ENCODE peak calls at places on chromosome 16, in six cellular contexts. N, F, J, Z, B and S are unnamed samples.
A peak's percentile ranks its signal among the peaks of the same experiment; 100 is the strongest.

GRCh38 chr16:74577882-74578366 is 29.0 kb downstream of the GLG1 start:
- DNase-seq in N (no peak), F (no peak), J (no peak), Z (no peak), B (no peak), S (peak; percentile 68)

GRCh38 chr16:68310441-68311315 is at the start of the genes PRMT7 and SLC7A6OS:
- DNase-seq in N (peak; percentile 96), F (peak; percentile 93), J (peak; percentile 80), Z (peak; percentile 95), B (peak; percentile 87), S (peak; percentile 91)

GRCh38 chr16:48903054-48903453 is 293.1 kb upstream of the N4BP1 start:
- DNase-seq in N (no peak), F (no peak), J (no peak), Z (no peak), B (no peak), S (no peak)

GRCh38 chr16:69761983-69762842 is at the start of gene WWP2:
- DNase-seq in N (peak; percentile 85), F (peak; percentile 85), J (peak; percentile 70), Z (peak; percentile 92), B (peak; percentile 73), S (peak; percentile 68)

GRCh38 chr16:11129378-11129781 is 126.6 kb downstream of the SOCS1 start:
- DNase-seq in N (peak; percentile 58), F (no peak), J (peak; percentile 52), Z (peak; percentile 63), B (no peak), S (peak; percentile 61)

GRCh38 chr16:31710880-31711279 is 162.7 kb upstream of the ZNF267 start:
- DNase-seq in N (no peak), F (no peak), J (no peak), Z (no peak), B (no peak), S (no peak)

GRCh38 chr16:86466695-86467406 is 43.5 kb upstream of the FOXF1 start:
- DNase-seq in N (no peak), F (no peak), J (no peak), Z (no peak), B (no peak), S (peak; percentile 73)

GRCh38 chr16:24149102-24149501 is 107.0 kb upstream of the CACNG3 start:
- DNase-seq in N (no peak), F (no peak), J (no peak), Z (no peak), B (no peak), S (no peak)

GRCh38 chr16:57628008-57628781 is at the start of gene ADGRG1:
- DNase-seq in N (peak; percentile 88), F (peak; percentile 68), J (peak; percentile 92), Z (peak; percentile 80), B (no peak), S (peak; percentile 97)

GRCh38 chr16:11200523-11201063 is 55.4 kb downstream of the SOCS1 start:
- DNase-seq in N (no peak), F (no peak), J (no peak), Z (no peak), B (no peak), S (no peak)

GRCh38 chr16:23682181-23682580 is 3.5 kb downstream of the PLK1 start:
- DNase-seq in N (no peak), F (no peak), J (no peak), Z (no peak), B (no peak), S (peak; percentile 23)

GRCh38 chr16:78993342-78993741 is 607.2 kb downstream of the MAF start:
- DNase-seq in N (no peak), F (no peak), J (no peak), Z (no peak), B (no peak), S (no peak)

GRCh38 chr16:20409398-20410152 is at the start of gene ACSM5:
- DNase-seq in N (no peak), F (peak; percentile 68), J (peak; percentile 45), Z (no peak), B (no peak), S (peak; percentile 33)

GRCh38 chr16:66973716-66974115 is 12.7 kb downstream of the CES3 start:
- DNase-seq in N (no peak), F (no peak), J (no peak), Z (no peak), B (no peak), S (no peak)

GRCh38 chr16:82323171-82323570 is 153.1 kb upstream of the MPHOSPH6 start:
- DNase-seq in N (no peak), F (no peak), J (no peak), Z (no peak), B (no peak), S (no peak)

GRCh38 chr16:56389554-56389953 is 35.8 kb downstream of the AMFR start:
- DNase-seq in N (no peak), F (no peak), J (no peak), Z (no peak), B (no peak), S (peak; percentile 100)

GRCh38 chr16:68047987-68048386 is 24.9 kb downstream of the DUS2 start:
- DNase-seq in N (no peak), F (no peak), J (no peak), Z (no peak), B (no peak), S (no peak)

GRCh38 chr16:84418056-84418849 is 49.9 kb downstream of the ATP2C2 start:
- DNase-seq in N (no peak), F (no peak), J (no peak), Z (no peak), B (no peak), S (no peak)

GRCh38 chr16:35733278-35733965 is 2274.0 kb downstream of the TP53TG3F start:
- DNase-seq in N (no peak), F (no peak), J (no peak), Z (no peak), B (no peak), S (no peak)

GRCh38 chr16:87946596-87947350 is 4.5 kb upstream of the BANP start:
- DNase-seq in N (no peak), F (no peak), J (no peak), Z (no peak), B (no peak), S (no peak)

GRCh38 chr16:88651276-88651988 is 579 bp upstream of the CYBA start:
- DNase-seq in N (peak; percentile 89), F (peak; percentile 76), J (no peak), Z (peak; percentile 27), B (peak; percentile 93), S (peak; percentile 20)

GRCh38 chr16:49664221-49665215 is 191.4 kb downstream of the ZNF423 start:
- DNase-seq in N (no peak), F (peak; percentile 41), J (peak; percentile 71), Z (no peak), B (no peak), S (no peak)

GRCh38 chr16:17379121-17379571 is 91.6 kb downstream of the XYLT1 start:
- DNase-seq in N (peak; percentile 63), F (peak; percentile 42), J (peak; percentile 88), Z (no peak), B (no peak), S (peak; percentile 94)

GRCh38 chr16:85996843-85997242 is 97.9 kb downstream of the IRF8 start:
- DNase-seq in N (no peak), F (no peak), J (no peak), Z (no peak), B (peak; percentile 4), S (no peak)

GRCh38 chr16:51550785-51551184 is 399.7 kb upstream of the SALL1 start:
- DNase-seq in N (no peak), F (no peak), J (no peak), Z (no peak), B (no peak), S (no peak)

GRCh38 chr16:26605872-26606271 is 460.9 kb upstream of the C16orf82 start:
- DNase-seq in N (no peak), F (no peak), J (no peak), Z (no peak), B (no peak), S (no peak)

GRCh38 chr16:8901318-8901861 is 19.2 kb downstream of the LITAFD start:
- DNase-seq in N (no peak), F (no peak), J (no peak), Z (no peak), B (no peak), S (no peak)

GRCh38 chr16:68200120-68200783 is 35.7 kb downstream of the ESRP2 start:
- DNase-seq in N (no peak), F (no peak), J (no peak), Z (peak; percentile 29), B (no peak), S (peak; percentile 64)

GRCh38 chr16:87996962-87997880 is 46.0 kb downstream of the BANP start:
- DNase-seq in N (no peak), F (no peak), J (no peak), Z (no peak), B (no peak), S (no peak)

GRCh38 chr16:87575027-87575804 is 27.1 kb upstream of the JPH3 start:
- DNase-seq in N (peak; percentile 41), F (no peak), J (no peak), Z (no peak), B (no peak), S (no peak)

GRCh38 chr16:50680907-50681885 is at the start of gene SNX20:
- DNase-seq in N (peak; percentile 72), F (peak; percentile 48), J (no peak), Z (no peak), B (peak; percentile 49), S (no peak)

GRCh38 chr16:69321080-69321479 is 9.3 kb downstream of the PDF start:
- DNase-seq in N (no peak), F (peak; percentile 1), J (no peak), Z (no peak), B (no peak), S (no peak)

GRCh38 chr16:77307764-77308561 is 108.8 kb downstream of the SYCE1L start:
- DNase-seq in N (no peak), F (no peak), J (no peak), Z (no peak), B (no peak), S (peak; percentile 55)

GRCh38 chr16:154223-155030 is 2.0 kb downstream of the HBZ start:
- DNase-seq in N (peak; percentile 39), F (peak; percentile 14), J (no peak), Z (no peak), B (peak; percentile 31), S (peak; percentile 25)

GRCh38 chr16:920722-921121 is 50.1 kb downstream of the LMF1 start:
- DNase-seq in N (no peak), F (peak; percentile 23), J (peak; percentile 28), Z (no peak), B (no peak), S (peak; percentile 85)

GRCh38 chr16:89308391-89309333 is 91.2 kb downstream of the ZNF778 start:
- DNase-seq in N (no peak), F (no peak), J (no peak), Z (no peak), B (no peak), S (no peak)

GRCh38 chr16:23182206-23182674 is 305 bp upstream of the SCNN1G start:
- DNase-seq in N (peak; percentile 76), F (peak; percentile 91), J (peak; percentile 39), Z (peak; percentile 67), B (peak; percentile 71), S (peak; percentile 49)

GRCh38 chr16:30659507-30660423 is 1.5 kb downstream of the FBRS start:
- DNase-seq in N (no peak), F (no peak), J (no peak), Z (peak; percentile 37), B (peak; percentile 46), S (peak; percentile 27)

GRCh38 chr16:84461029-84461415 is 43.4 kb downstream of the MEAK7 start:
- DNase-seq in N (no peak), F (no peak), J (no peak), Z (no peak), B (no peak), S (no peak)